ENCODE peak calls at places on chromosomes 7 and 10, in six cellular contexts. One of them, this sample, is unnamed.
A peak's percentile ranks its signal among the peaks of the same experiment; 100 is the strongest.

GRCh38 chr7:149279111-149279743 is 17.2 kb downstream of the ZNF783 start:
- DNase-seq in AG08395: no peak
- DNase-seq in HTR-8/SVneo: no peak
- DNase-seq in BJ: no peak
- DNase-seq in ACHN: no peak
- DNase-seq in activated CD8-positive, alpha-beta memory T cell treated with anti-CD3 and anti-CD28 coated beads, Interleukin-2, amount 50 U/mL, for 48 hours: no peak
- DNase-seq in this sample: no peak

GRCh38 chr10:93967756-93968155 is 26.0 kb upstream of the PLCE1 start:
- DNase-seq in AG08395: no peak
- DNase-seq in HTR-8/SVneo: no peak
- DNase-seq in BJ: no peak
- DNase-seq in ACHN: no peak
- DNase-seq in activated CD8-positive, alpha-beta memory T cell treated with anti-CD3 and anti-CD28 coated beads, Interleukin-2, amount 50 U/mL, for 48 hours: no peak
- DNase-seq in this sample: no peak

GRCh38 chr7:105277341-105277740 is 111.4 kb downstream of the SRPK2 start:
- DNase-seq in AG08395: no peak
- DNase-seq in HTR-8/SVneo: no peak
- DNase-seq in BJ: no peak
- DNase-seq in ACHN: peak; percentile 99
- DNase-seq in activated CD8-positive, alpha-beta memory T cell treated with anti-CD3 and anti-CD28 coated beads, Interleukin-2, amount 50 U/mL, for 48 hours: no peak
- DNase-seq in this sample: no peak

GRCh38 chr7:28638914-28639313 is 226.6 kb downstream of the CREB5 start:
- DNase-seq in AG08395: no peak
- DNase-seq in HTR-8/SVneo: no peak
- DNase-seq in BJ: no peak
- DNase-seq in ACHN: no peak
- DNase-seq in activated CD8-positive, alpha-beta memory T cell treated with anti-CD3 and anti-CD28 coated beads, Interleukin-2, amount 50 U/mL, for 48 hours: no peak
- DNase-seq in this sample: no peak

GRCh38 chr7:2452074-2452507 is 24.1 kb downstream of the GRIFIN start:
- DNase-seq in AG08395: no peak
- DNase-seq in HTR-8/SVneo: no peak
- DNase-seq in BJ: no peak
- DNase-seq in ACHN: no peak
- DNase-seq in activated CD8-positive, alpha-beta memory T cell treated with anti-CD3 and anti-CD28 coated beads, Interleukin-2, amount 50 U/mL, for 48 hours: peak; percentile 69
- DNase-seq in this sample: no peak

GRCh38 chr7:36765605-36766004 is 41.3 kb upstream of the AOAH start:
- DNase-seq in AG08395: no peak
- DNase-seq in HTR-8/SVneo: no peak
- DNase-seq in BJ: no peak
- DNase-seq in ACHN: no peak
- DNase-seq in activated CD8-positive, alpha-beta memory T cell treated with anti-CD3 and anti-CD28 coated beads, Interleukin-2, amount 50 U/mL, for 48 hours: no peak
- DNase-seq in this sample: no peak

GRCh38 chr10:86734209-86734988 is 22.0 kb upstream of the BMPR1A start:
- DNase-seq in AG08395: no peak
- DNase-seq in HTR-8/SVneo: no peak
- DNase-seq in BJ: no peak
- DNase-seq in ACHN: no peak
- DNase-seq in activated CD8-positive, alpha-beta memory T cell treated with anti-CD3 and anti-CD28 coated beads, Interleukin-2, amount 50 U/mL, for 48 hours: no peak
- DNase-seq in this sample: peak; percentile 8

GRCh38 chr10:63409465-63410027 is 56.2 kb downstream of the JMJD1C start:
- DNase-seq in AG08395: peak; percentile 55
- DNase-seq in HTR-8/SVneo: peak; percentile 41
- DNase-seq in BJ: no peak
- DNase-seq in ACHN: peak; percentile 39
- DNase-seq in activated CD8-positive, alpha-beta memory T cell treated with anti-CD3 and anti-CD28 coated beads, Interleukin-2, amount 50 U/mL, for 48 hours: no peak
- DNase-seq in this sample: no peak

GRCh38 chr10:110420401-110421193 is 77.1 kb upstream of the DUSP5 start:
- DNase-seq in AG08395: peak; percentile 50
- DNase-seq in HTR-8/SVneo: no peak
- DNase-seq in BJ: no peak
- DNase-seq in ACHN: no peak
- DNase-seq in activated CD8-positive, alpha-beta memory T cell treated with anti-CD3 and anti-CD28 coated beads, Interleukin-2, amount 50 U/mL, for 48 hours: no peak
- DNase-seq in this sample: no peak

GRCh38 chr7:137731436-137731835 is 115.3 kb downstream of the DGKI start:
- DNase-seq in AG08395: peak; percentile 37
- DNase-seq in HTR-8/SVneo: no peak
- DNase-seq in BJ: peak; percentile 19
- DNase-seq in ACHN: no peak
- DNase-seq in activated CD8-positive, alpha-beta memory T cell treated with anti-CD3 and anti-CD28 coated beads, Interleukin-2, amount 50 U/mL, for 48 hours: no peak
- DNase-seq in this sample: no peak

GRCh38 chr7:5426226-5426475 is 2.5 kb upstream of the TNRC18 start:
- DNase-seq in AG08395: no peak
- DNase-seq in HTR-8/SVneo: no peak
- DNase-seq in BJ: no peak
- DNase-seq in ACHN: no peak
- DNase-seq in activated CD8-positive, alpha-beta memory T cell treated with anti-CD3 and anti-CD28 coated beads, Interleukin-2, amount 50 U/mL, for 48 hours: no peak
- DNase-seq in this sample: no peak

GRCh38 chr7:85065306-85065705 is 121.5 kb downstream of the SEMA3D start:
- DNase-seq in AG08395: peak; percentile 4
- DNase-seq in HTR-8/SVneo: no peak
- DNase-seq in BJ: no peak
- DNase-seq in ACHN: no peak
- DNase-seq in activated CD8-positive, alpha-beta memory T cell treated with anti-CD3 and anti-CD28 coated beads, Interleukin-2, amount 50 U/mL, for 48 hours: no peak
- DNase-seq in this sample: no peak

GRCh38 chr10:3452234-3452633 is 279.7 kb upstream of the PITRM1 start:
- DNase-seq in AG08395: peak; percentile 73
- DNase-seq in HTR-8/SVneo: peak; percentile 53
- DNase-seq in BJ: peak; percentile 79
- DNase-seq in ACHN: peak; percentile 59
- DNase-seq in activated CD8-positive, alpha-beta memory T cell treated with anti-CD3 and anti-CD28 coated beads, Interleukin-2, amount 50 U/mL, for 48 hours: no peak
- DNase-seq in this sample: no peak

GRCh38 chr7:124276005-124276606 is 243.2 kb upstream of the TMEM229A start:
- DNase-seq in AG08395: peak; percentile 3
- DNase-seq in HTR-8/SVneo: no peak
- DNase-seq in BJ: no peak
- DNase-seq in ACHN: peak; percentile 71
- DNase-seq in activated CD8-positive, alpha-beta memory T cell treated with anti-CD3 and anti-CD28 coated beads, Interleukin-2, amount 50 U/mL, for 48 hours: no peak
- DNase-seq in this sample: no peak

GRCh38 chr10:12180221-12180974 is 15.3 kb downstream of the NUDT5 start:
- DNase-seq in AG08395: no peak
- DNase-seq in HTR-8/SVneo: no peak
- DNase-seq in BJ: no peak
- DNase-seq in ACHN: no peak
- DNase-seq in activated CD8-positive, alpha-beta memory T cell treated with anti-CD3 and anti-CD28 coated beads, Interleukin-2, amount 50 U/mL, for 48 hours: no peak
- DNase-seq in this sample: no peak

GRCh38 chr7:68245688-68246087 is 1249.1 kb downstream of the TYW1 start:
- DNase-seq in AG08395: peak; percentile 50
- DNase-seq in HTR-8/SVneo: no peak
- DNase-seq in BJ: no peak
- DNase-seq in ACHN: no peak
- DNase-seq in activated CD8-positive, alpha-beta memory T cell treated with anti-CD3 and anti-CD28 coated beads, Interleukin-2, amount 50 U/mL, for 48 hours: no peak
- DNase-seq in this sample: no peak

GRCh38 chr7:127943541-127944521 is 87.4 kb downstream of the LRRC4 start:
- DNase-seq in AG08395: no peak
- DNase-seq in HTR-8/SVneo: no peak
- DNase-seq in BJ: no peak
- DNase-seq in ACHN: no peak
- DNase-seq in activated CD8-positive, alpha-beta memory T cell treated with anti-CD3 and anti-CD28 coated beads, Interleukin-2, amount 50 U/mL, for 48 hours: no peak
- DNase-seq in this sample: no peak

GRCh38 chr7:51357821-51358220 is 41.2 kb upstream of the COBL start:
- DNase-seq in AG08395: no peak
- DNase-seq in HTR-8/SVneo: no peak
- DNase-seq in BJ: no peak
- DNase-seq in ACHN: no peak
- DNase-seq in activated CD8-positive, alpha-beta memory T cell treated with anti-CD3 and anti-CD28 coated beads, Interleukin-2, amount 50 U/mL, for 48 hours: no peak
- DNase-seq in this sample: no peak